ENCODE peak calls at places on chromosomes 11 and 22, in eight cellular contexts. T, N, P, B, Q, C, M and U are unnamed samples.

GRCh38 chr11:68946416-68947090 is 34.2 kb downstream of the MRGPRD start:
- DNase-seq in T (peak), N (no peak), P (no peak), B (no peak), Q (peak), C (peak), M (no peak), U (peak)

GRCh38 chr11:11016123-11016522 is 158.3 kb upstream of the ZBED5 start:
- DNase-seq in T (peak), N (no peak), P (no peak), B (no peak), Q (no peak), C (no peak), M (no peak), U (no peak)

GRCh38 chr11:12897390-12897789 is 111.7 kb upstream of the RASSF10 start:
- DNase-seq in T (no peak), N (no peak), P (no peak), B (no peak), Q (no peak), C (no peak), M (no peak), U (no peak)

GRCh38 chr22:32844251-32844650 is 42.7 kb downstream of the TIMP3 start:
- DNase-seq in T (no peak), N (no peak), P (no peak), B (no peak), Q (no peak), C (no peak), M (no peak), U (no peak)

GRCh38 chr11:108593910-108594434 is 404 bp upstream of the EXPH5 start:
- DNase-seq in T (no peak), N (no peak), P (no peak), B (no peak), Q (no peak), C (no peak), M (no peak), U (no peak)

GRCh38 chr11:12019867-12020416 is 11.5 kb upstream of the DKK3 start:
- DNase-seq in T (no peak), N (no peak), P (no peak), B (no peak), Q (no peak), C (peak), M (no peak), U (no peak)

GRCh38 chr11:47616726-47617416 is 22.7 kb upstream of the C1QTNF4 start:
- DNase-seq in T (peak), N (no peak), P (peak), B (no peak), Q (peak), C (peak), M (peak), U (no peak)

GRCh38 chr11:133343951-133344350 is 188.3 kb downstream of the OPCML start:
- DNase-seq in T (no peak), N (no peak), P (no peak), B (no peak), Q (no peak), C (no peak), M (no peak), U (peak)

GRCh38 chr11:130340671-130341319 is 26.1 kb upstream of the ZBTB44 start:
- DNase-seq in T (no peak), N (no peak), P (peak), B (no peak), Q (no peak), C (no peak), M (no peak), U (no peak)

GRCh38 chr22:39995346-39996252 is 845 bp downstream of the FAM83F start:
- DNase-seq in T (no peak), N (no peak), P (no peak), B (no peak), Q (no peak), C (no peak), M (no peak), U (no peak)

GRCh38 chr11:62770778-62771143 is 435 bp upstream of the TAF6L start:
- DNase-seq in T (no peak), N (no peak), P (peak), B (no peak), Q (no peak), C (no peak), M (no peak), U (no peak)

GRCh38 chr11:122108192-122108799 is 7.7 kb downstream of the BLID start:
- DNase-seq in T (peak), N (no peak), P (peak), B (no peak), Q (no peak), C (peak), M (peak), U (no peak)

GRCh38 chr11:96178014-96178745 is 164.8 kb downstream of the MAML2 start:
- DNase-seq in T (no peak), N (no peak), P (peak), B (no peak), Q (no peak), C (no peak), M (no peak), U (no peak)

GRCh38 chr22:31139866-31140716 is at the start of gene PLA2G3:
- DNase-seq in T (peak), N (peak), P (no peak), B (peak), Q (no peak), C (peak), M (peak), U (no peak)

GRCh38 chr22:17910561-17911311 is 113.6 kb downstream of the MICAL3 start:
- DNase-seq in T (peak), N (no peak), P (no peak), B (no peak), Q (peak), C (peak), M (peak), U (peak)

GRCh38 chr22:39178206-39179111 is 26.0 kb upstream of the CBX7 start:
- DNase-seq in T (peak), N (no peak), P (no peak), B (no peak), Q (no peak), C (peak), M (no peak), U (no peak)

GRCh38 chr11:85028329-85029101 is 598.6 kb downstream of the DLG2 start:
- DNase-seq in T (no peak), N (no peak), P (no peak), B (no peak), Q (no peak), C (no peak), M (no peak), U (no peak)

GRCh38 chr11:70668204-70669202 is 270.2 kb downstream of the CTTN start:
- DNase-seq in T (no peak), N (no peak), P (no peak), B (peak), Q (no peak), C (peak), M (no peak), U (no peak)

GRCh38 chr11:104997288-104997687 is 25.7 kb downstream of the CASP5 start:
- DNase-seq in T (no peak), N (no peak), P (no peak), B (no peak), Q (no peak), C (peak), M (no peak), U (no peak)

GRCh38 chr22:18057568-18058209 is 20.1 kb upstream of the PEX26 start:
- DNase-seq in T (peak), N (no peak), P (no peak), B (no peak), Q (peak), C (peak), M (no peak), U (peak)

GRCh38 chr11:68658661-68659060 is 25.7 kb upstream of the GAL start:
- DNase-seq in T (peak), N (no peak), P (no peak), B (no peak), Q (no peak), C (no peak), M (no peak), U (no peak)

GRCh38 chr11:18853086-18853720 is 61.6 kb upstream of the PTPN5 start:
- DNase-seq in T (peak), N (peak), P (no peak), B (no peak), Q (no peak), C (peak), M (peak), U (peak)
- TF ChIP-seq CTCF in T (peak), N (peak), P (peak), B (peak), Q (peak), C (peak), M (peak), U (peak)

GRCh38 chr11:60899021-60899936 is 7.1 kb downstream of the PRPF19 start:
- DNase-seq in T (peak), N (no peak), P (peak), B (no peak), Q (no peak), C (peak), M (peak), U (no peak)
- TF ChIP-seq CTCF in T (peak), N (peak), P (peak), B (peak), Q (peak), C (peak), M (peak), U (peak)

GRCh38 chr11:60485987-60486386 is 6.6 kb upstream of the MS4A12 start:
- DNase-seq in T (no peak), N (no peak), P (peak), B (no peak), Q (no peak), C (no peak), M (peak), U (no peak)
- TF ChIP-seq CTCF in T (no peak), N (peak), P (peak), B (peak), Q (no peak), C (no peak), M (peak), U (peak)

DNA sequence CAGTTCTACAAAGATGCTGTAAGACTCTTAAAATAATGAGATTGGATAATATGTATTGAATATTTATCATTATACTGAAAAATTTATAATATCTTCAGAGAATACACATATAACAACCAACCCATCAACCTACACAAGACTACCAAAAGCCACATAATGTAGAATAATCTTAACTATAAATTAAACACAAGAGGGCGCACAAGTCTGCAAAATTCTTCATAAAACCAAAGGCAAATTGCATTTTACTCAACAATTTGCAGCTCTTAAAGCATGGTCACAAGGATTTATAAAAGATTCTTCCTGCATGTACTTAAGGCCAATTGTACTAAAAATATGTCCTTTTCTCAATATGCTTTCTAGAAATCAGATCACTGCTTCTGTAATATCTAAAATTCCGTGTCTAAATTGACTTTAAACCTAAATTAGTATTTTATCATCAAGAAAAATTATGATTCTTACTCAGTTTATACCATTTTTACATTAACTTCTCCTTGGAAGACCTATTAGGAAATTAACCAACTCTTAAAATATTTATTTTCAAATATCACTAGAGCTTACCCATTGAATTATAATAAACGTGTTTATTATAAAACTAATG is 79.0 kb downstream of the TTC28 start:
- DNase-seq in T (peak), N (no peak), P (no peak), B (no peak), Q (peak), C (peak), M (peak), U (peak)
- TF ChIP-seq CTCF in T (peak), N (peak), P (peak), B (peak), Q (no peak), C (peak), M (peak), U (peak)

GRCh38 chr22:41621099-41621910 is at the start of gene XRCC6:
- DNase-seq in T (peak), N (peak), P (peak), B (peak), Q (peak), C (peak), M (peak), U (peak)

GRCh38 chr22:41621911-41622179 is 750 bp downstream of the XRCC6 start:
- DNase-seq in T (no peak), N (no peak), P (no peak), B (no peak), Q (no peak), C (no peak), M (no peak), U (no peak)

GRCh38 chr22:41625577-41625976 is 4.5 kb downstream of the XRCC6 start:
- DNase-seq in T (no peak), N (no peak), P (no peak), B (no peak), Q (no peak), C (no peak), M (no peak), U (no peak)

GRCh38 chr22:41620646-41621098 is at the start of gene DESI1:
- DNase-seq in T (no peak), N (no peak), P (no peak), B (no peak), Q (no peak), C (no peak), M (no peak), U (no peak)

DNA sequence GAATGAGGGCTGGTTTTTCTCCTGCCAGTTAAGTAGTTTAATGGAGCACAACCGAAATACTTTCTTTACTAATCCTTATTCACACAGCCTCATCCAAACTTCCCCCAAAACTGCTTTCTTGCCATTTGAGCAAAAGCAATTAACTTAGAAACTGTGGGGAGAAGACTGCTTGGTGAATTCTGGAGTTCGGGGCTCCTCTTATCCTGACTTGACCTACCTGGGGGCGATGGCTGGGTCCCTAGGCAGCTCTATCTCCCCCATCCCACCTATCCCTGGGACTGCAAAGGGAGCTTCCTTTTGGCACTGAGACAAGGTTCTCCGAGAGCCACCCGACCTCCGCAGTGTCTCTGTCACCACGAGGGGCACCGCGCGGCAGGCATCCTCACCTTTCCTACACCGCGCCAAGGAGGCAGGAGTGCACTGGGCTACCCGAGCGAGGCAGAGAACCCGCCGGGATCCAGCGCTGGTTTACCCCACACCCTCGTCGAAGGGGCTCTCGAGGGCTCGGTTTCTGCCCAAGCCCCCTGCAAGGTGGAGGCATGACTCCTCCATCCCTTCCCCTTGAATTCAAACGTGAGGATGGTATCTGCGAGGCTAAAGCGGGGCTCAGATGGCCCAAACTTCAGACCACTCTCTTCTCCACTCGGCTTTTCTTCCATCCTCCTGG is 731 bp downstream of the DESI1 start:
- DNase-seq in T (peak), N (peak), P (peak), B (peak), Q (no peak), C (no peak), M (peak), U (no peak)
- TF ChIP-seq CTCF in T (no peak), N (no peak), P (no peak), B (no peak), Q (peak), C (no peak), M (no peak), U (peak)

DNA sequence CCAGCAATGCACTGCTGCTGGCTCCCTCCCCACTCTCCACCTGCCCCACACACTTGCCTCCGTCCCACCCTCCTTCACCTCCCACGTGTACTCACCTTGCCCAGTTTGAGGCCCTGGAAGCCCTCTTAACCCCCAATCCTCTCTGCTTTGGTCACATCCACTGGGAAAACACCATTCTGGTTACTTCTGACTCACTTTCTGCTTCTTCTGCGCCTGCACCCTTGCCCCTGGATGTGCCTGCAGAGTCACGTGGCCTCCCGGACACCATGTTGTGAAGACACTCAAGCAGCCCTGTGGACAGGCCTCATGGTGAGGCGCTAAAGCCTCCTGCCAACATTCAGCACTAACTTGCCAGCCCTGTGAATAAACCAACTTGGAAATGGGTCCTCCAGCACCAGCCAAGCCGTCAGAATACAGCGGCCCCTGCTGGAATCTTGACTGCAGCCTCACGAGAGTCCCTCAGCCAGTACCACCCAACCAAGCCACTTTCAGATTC is 2.6 kb upstream of the NAALADL1 start:
- DNase-seq in T (peak), N (no peak), P (peak), B (no peak), Q (no peak), C (peak), M (peak), U (no peak)
- TF ChIP-seq CTCF in T (peak), N (peak), P (no peak), B (peak), Q (peak), C (peak), M (peak), U (peak)

GRCh38 chr22:46827072-46827780 is 64.8 kb downstream of the TBC1D22A start:
- DNase-seq in T (no peak), N (no peak), P (peak), B (no peak), Q (no peak), C (no peak), M (peak), U (no peak)
- TF ChIP-seq CTCF in T (no peak), N (peak), P (no peak), B (no peak), Q (no peak), C (no peak), M (peak), U (no peak)

DNA sequence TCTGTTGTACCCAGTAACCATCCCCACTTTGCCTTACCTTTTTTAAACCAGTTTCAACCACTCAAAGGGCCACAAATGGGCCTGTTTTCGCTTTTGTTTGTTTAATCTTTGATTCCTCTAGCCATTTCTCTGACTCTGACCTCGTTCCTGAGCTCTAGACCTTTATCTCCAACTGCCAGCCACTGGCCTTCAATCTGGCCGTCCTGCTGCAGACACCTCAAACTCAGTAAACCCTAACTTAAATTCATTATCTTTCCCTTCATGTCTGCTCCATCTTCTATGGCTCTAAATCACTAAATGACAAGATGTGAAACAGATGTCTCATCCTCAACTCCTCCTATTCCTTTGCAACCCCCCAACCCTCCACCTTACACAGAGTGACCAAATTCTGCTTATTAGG is 1.3 kb upstream of the GDPD4 start:
- DNase-seq in T (no peak), N (no peak), P (no peak), B (no peak), Q (no peak), C (no peak), M (no peak), U (no peak)
- TF ChIP-seq CTCF in T (no peak), N (no peak), P (no peak), B (no peak), Q (no peak), C (no peak), M (no peak), U (no peak)

GRCh38 chr11:115208808-115209259 is 295.4 kb downstream of the CADM1 start:
- DNase-seq in T (no peak), N (no peak), P (no peak), B (no peak), Q (no peak), C (no peak), M (no peak), U (no peak)

GRCh38 chr11:115207166-115207591 is 297.0 kb downstream of the CADM1 start:
- DNase-seq in T (no peak), N (no peak), P (no peak), B (no peak), Q (no peak), C (no peak), M (peak), U (no peak)

GRCh38 chr11:115207916-115208315 is 296.3 kb downstream of the CADM1 start:
- DNase-seq in T (no peak), N (no peak), P (no peak), B (no peak), Q (no peak), C (no peak), M (no peak), U (no peak)

GRCh38 chr11:115202900-115203552 is 301.2 kb downstream of the CADM1 start:
- DNase-seq in T (no peak), N (no peak), P (no peak), B (no peak), Q (no peak), C (no peak), M (no peak), U (no peak)

DNA sequence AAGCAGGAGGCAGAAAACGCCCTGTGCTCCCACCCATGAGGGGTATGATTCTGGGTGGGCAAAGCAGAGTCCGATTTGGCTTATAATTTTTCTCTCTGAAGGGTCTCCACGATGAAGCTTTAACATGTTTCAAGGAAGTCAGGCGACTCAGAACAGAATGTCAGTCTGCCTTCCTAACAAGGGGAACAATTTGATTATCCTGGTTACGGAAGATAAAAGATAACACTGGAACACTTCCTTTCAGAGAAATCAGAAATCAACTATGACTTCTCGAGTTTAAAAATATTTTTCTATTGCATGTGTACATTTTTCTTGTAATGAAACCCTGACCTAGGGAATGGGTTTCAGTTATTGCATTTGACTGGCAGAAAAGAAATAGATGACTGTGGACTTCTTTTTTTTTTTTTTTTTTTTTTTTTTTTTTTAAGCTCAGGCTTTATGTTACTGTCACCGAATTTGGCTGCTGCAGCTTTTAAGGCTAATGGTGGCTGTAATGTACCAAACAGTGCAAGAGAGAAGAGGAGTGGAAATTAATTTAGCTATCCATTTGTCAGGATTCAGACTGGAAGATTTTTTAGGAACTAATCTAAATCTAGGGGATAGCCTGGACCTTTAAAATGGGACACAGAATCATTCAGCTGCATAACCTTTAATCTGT is 297.7 kb downstream of the CADM1 start:
- DNase-seq in T (no peak), N (no peak), P (no peak), B (no peak), Q (no peak), C (no peak), M (no peak), U (no peak)
- TF ChIP-seq CTCF in T (no peak), N (no peak), P (no peak), B (no peak), Q (no peak), C (no peak), M (no peak), U (no peak)

GRCh38 chr11:67504950-67505561 is at the start of gene PITPNM1:
- DNase-seq in T (peak), N (peak), P (peak), B (peak), Q (no peak), C (peak), M (peak), U (no peak)
- TF ChIP-seq CTCF in T (no peak), N (no peak), P (no peak), B (no peak), Q (no peak), C (no peak), M (no peak), U (no peak)